ENCODE peak calls at places on chromosomes 2 and 18, in five cellular contexts. One of them, this sample, is unnamed.

GRCh38 chr2:11407413-11407812 is 58.5 kb downstream of the E2F6 start:
- DNase-seq in GM12878: no peak
- DNase-seq in NT2/D1: no peak
- DNase-seq in HepG2: no peak
- DNase-seq in H1: no peak
- DNase-seq in this sample: no peak

GRCh38 chr2:218873359-218874194 is 7.1 kb upstream of the WNT10A start:
- DNase-seq in GM12878: no peak
- DNase-seq in NT2/D1: no peak
- DNase-seq in HepG2: no peak
- DNase-seq in H1: no peak
- DNase-seq in this sample: no peak

GRCh38 chr18:62897153-62897552 is 181.8 kb downstream of the PHLPP1 start:
- DNase-seq in GM12878: no peak
- DNase-seq in NT2/D1: no peak
- DNase-seq in HepG2: no peak
- DNase-seq in H1: no peak
- DNase-seq in this sample: no peak

GRCh38 chr2:400988-401679 is 113.2 kb upstream of the ALKAL2 start:
- DNase-seq in GM12878: no peak
- DNase-seq in NT2/D1: no peak
- DNase-seq in HepG2: no peak
- DNase-seq in H1: no peak
- DNase-seq in this sample: no peak

GRCh38 chr2:55452879-55453278 is 33.2 kb upstream of the CCDC88A start:
- DNase-seq in GM12878: no peak
- DNase-seq in NT2/D1: no peak
- DNase-seq in HepG2: no peak
- DNase-seq in H1: no peak
- DNase-seq in this sample: no peak

GRCh38 chr2:228675042-228675441 is 493.6 kb upstream of the SPHKAP start:
- DNase-seq in GM12878: no peak
- DNase-seq in NT2/D1: no peak
- DNase-seq in HepG2: no peak
- DNase-seq in H1: no peak
- DNase-seq in this sample: no peak

GRCh38 chr2:197571622-197572271 is 55.9 kb downstream of the MOB4 start:
- DNase-seq in GM12878: no peak
- DNase-seq in NT2/D1: no peak
- DNase-seq in HepG2: peak; percentile 37
- DNase-seq in H1: no peak
- DNase-seq in this sample: no peak

GRCh38 chr2:212811946-212812345 is 273.3 kb upstream of the ERBB4 start:
- DNase-seq in GM12878: no peak
- DNase-seq in NT2/D1: no peak
- DNase-seq in HepG2: no peak
- DNase-seq in H1: no peak
- DNase-seq in this sample: no peak

GRCh38 chr2:46151582-46151981 is 145.6 kb upstream of the EPAS1 start:
- DNase-seq in GM12878: no peak
- DNase-seq in NT2/D1: no peak
- DNase-seq in HepG2: no peak
- DNase-seq in H1: no peak
- DNase-seq in this sample: no peak

GRCh38 chr2:241344925-241345651 is 11.0 kb upstream of the FARP2 start:
- DNase-seq in GM12878: no peak
- DNase-seq in NT2/D1: no peak
- DNase-seq in HepG2: no peak
- DNase-seq in H1: no peak
- DNase-seq in this sample: no peak

GRCh38 chr2:224395646-224396390 is 6.1 kb downstream of the FAM124B start:
- DNase-seq in GM12878: no peak
- DNase-seq in NT2/D1: no peak
- DNase-seq in HepG2: no peak
- DNase-seq in H1: no peak
- DNase-seq in this sample: no peak

GRCh38 chr2:119521437-119521825 is 2.9 kb downstream of the SCTR start:
- DNase-seq in GM12878: no peak
- DNase-seq in NT2/D1: no peak
- DNase-seq in HepG2: no peak
- DNase-seq in H1: no peak
- DNase-seq in this sample: no peak

GRCh38 chr2:73830871-73831401 is 2.2 kb downstream of the STAMBP start:
- DNase-seq in GM12878: no peak
- DNase-seq in NT2/D1: no peak
- DNase-seq in HepG2: no peak
- DNase-seq in H1: no peak
- DNase-seq in this sample: no peak

DNA sequence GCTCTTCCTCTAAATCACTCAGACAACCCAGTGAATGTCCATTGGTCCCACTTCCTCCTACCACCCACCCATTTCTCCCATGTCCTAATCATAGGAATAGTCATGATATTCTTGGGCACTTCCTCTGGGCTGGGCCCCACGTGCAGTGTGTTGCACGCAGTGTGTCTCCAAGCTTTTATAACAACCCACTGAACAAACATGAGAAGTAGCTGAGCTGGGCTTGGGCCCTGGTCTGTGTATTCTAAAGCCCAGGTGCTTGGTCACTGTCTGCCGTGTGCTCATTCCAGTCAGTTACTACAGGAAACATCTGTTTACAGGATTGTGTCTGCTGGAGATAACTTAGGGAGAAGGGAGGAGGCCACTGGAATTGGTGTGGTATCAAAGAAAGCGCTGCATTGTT is 64.2 kb upstream of the THOC1 start:
- DNase-seq in GM12878: no peak
- DNase-seq in NT2/D1: no peak
- DNase-seq in HepG2: no peak
- DNase-seq in H1: no peak
- DNase-seq in this sample: no peak
- TF ChIP-seq SUZ12 in GM12878: no peak
- TF ChIP-seq SUZ12 in NT2/D1: no peak
- TF ChIP-seq SUZ12 in HepG2: no peak
- TF ChIP-seq SUZ12 in H1: no peak
- TF ChIP-seq SUZ12 in this sample: no peak

GRCh38 chr2:235546151-235546435 is 52.2 kb downstream of the AGAP1 start:
- DNase-seq in GM12878: no peak
- DNase-seq in NT2/D1: no peak
- DNase-seq in HepG2: no peak
- DNase-seq in H1: no peak
- DNase-seq in this sample: no peak

GRCh38 chr2:235546436-235546835 is 52.6 kb downstream of the AGAP1 start:
- DNase-seq in GM12878: no peak
- DNase-seq in NT2/D1: no peak
- DNase-seq in HepG2: no peak
- DNase-seq in H1: no peak
- DNase-seq in this sample: no peak

GRCh38 chr2:235544687-235544965 is 50.8 kb downstream of the AGAP1 start:
- DNase-seq in GM12878: no peak
- DNase-seq in NT2/D1: no peak
- DNase-seq in HepG2: no peak
- DNase-seq in H1: no peak
- DNase-seq in this sample: no peak

GRCh38 chr2:235543851-235544686 is 50.2 kb downstream of the AGAP1 start:
- DNase-seq in GM12878: no peak
- DNase-seq in NT2/D1: no peak
- DNase-seq in HepG2: no peak
- DNase-seq in H1: no peak
- DNase-seq in this sample: no peak

GRCh38 chr2:235545369-235546150 is 51.7 kb downstream of the AGAP1 start:
- DNase-seq in GM12878: no peak
- DNase-seq in NT2/D1: no peak
- DNase-seq in HepG2: no peak
- DNase-seq in H1: no peak
- DNase-seq in this sample: no peak
- TF ChIP-seq SUZ12 in GM12878: no peak
- TF ChIP-seq SUZ12 in NT2/D1: no peak
- TF ChIP-seq SUZ12 in HepG2: no peak
- TF ChIP-seq SUZ12 in H1: no peak
- TF ChIP-seq SUZ12 in this sample: no peak

GRCh38 chr2:71240794-71241193 is 13.9 kb upstream of the PAIP2B start:
- DNase-seq in GM12878: no peak
- DNase-seq in NT2/D1: no peak
- DNase-seq in HepG2: no peak
- DNase-seq in H1: no peak
- DNase-seq in this sample: no peak

GRCh38 chr2:71238089-71238488 is 11.2 kb upstream of the PAIP2B start:
- DNase-seq in GM12878: no peak
- DNase-seq in NT2/D1: no peak
- DNase-seq in HepG2: no peak
- DNase-seq in H1: no peak
- DNase-seq in this sample: no peak

DNA sequence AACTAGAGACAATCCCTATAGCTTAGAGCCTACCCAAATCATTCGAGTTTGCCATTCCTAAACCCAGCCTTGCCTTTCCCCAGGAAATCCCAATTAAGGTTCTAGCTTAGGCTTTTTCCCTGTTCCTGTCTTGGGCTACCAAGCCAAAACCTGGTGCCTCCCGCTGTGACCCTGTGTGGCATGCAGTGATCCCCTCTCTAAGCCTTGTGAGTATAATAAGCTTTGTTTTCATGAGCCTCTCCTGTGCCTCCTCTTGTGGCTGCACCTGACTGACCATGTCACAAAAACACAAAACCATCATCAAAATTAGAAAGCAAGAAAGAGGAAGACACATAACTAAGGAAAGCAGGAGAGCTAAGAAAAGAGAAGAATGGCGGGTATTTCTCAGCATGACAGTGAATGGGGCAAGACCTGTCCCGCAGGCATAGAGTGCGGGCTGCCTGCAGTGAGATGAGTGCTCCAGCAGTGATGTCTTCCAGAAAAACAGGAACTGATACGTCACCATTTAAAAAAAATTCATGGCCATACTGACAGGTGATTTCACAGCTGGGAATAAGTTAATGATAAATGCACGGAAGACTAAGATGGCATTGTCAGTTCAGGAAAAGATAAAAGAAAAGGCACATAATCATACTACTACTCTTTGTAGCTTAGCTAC is 9.2 kb upstream of the PAIP2B start:
- DNase-seq in GM12878: no peak
- DNase-seq in NT2/D1: no peak
- DNase-seq in HepG2: no peak
- DNase-seq in H1: no peak
- DNase-seq in this sample: no peak
- TF ChIP-seq SUZ12 in GM12878: no peak
- TF ChIP-seq SUZ12 in NT2/D1: no peak
- TF ChIP-seq SUZ12 in HepG2: no peak
- TF ChIP-seq SUZ12 in H1: no peak
- TF ChIP-seq SUZ12 in this sample: no peak

DNA sequence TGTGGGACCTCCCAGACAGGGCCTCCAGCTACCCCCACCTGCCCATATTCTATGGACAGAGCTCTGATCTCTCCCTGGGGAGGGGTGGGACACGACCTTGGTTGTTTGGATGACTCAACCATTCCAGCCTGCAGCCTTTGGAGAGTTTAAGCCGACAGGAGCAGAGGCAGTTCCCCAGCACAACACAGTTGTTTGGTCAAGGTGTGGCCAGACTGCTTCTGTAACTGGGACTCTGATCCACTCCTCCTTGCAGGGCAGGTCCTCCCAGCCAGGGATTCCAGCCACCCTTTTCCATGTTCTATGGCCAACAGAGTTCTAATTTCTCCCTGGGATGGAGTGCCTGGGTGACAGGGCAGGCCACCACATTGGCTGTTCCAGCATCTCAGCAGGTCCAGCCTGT is 177.8 kb downstream of the RND3 start:
- DNase-seq in GM12878: no peak
- DNase-seq in NT2/D1: no peak
- DNase-seq in HepG2: no peak
- DNase-seq in H1: no peak
- DNase-seq in this sample: no peak
- TF ChIP-seq SUZ12 in GM12878: no peak
- TF ChIP-seq SUZ12 in NT2/D1: no peak
- TF ChIP-seq SUZ12 in HepG2: no peak
- TF ChIP-seq SUZ12 in H1: no peak
- TF ChIP-seq SUZ12 in this sample: no peak

GRCh38 chr18:47323158-47323557 is 71.7 kb upstream of the SKOR2 start:
- DNase-seq in GM12878: no peak
- DNase-seq in NT2/D1: no peak
- DNase-seq in HepG2: no peak
- DNase-seq in H1: no peak
- DNase-seq in this sample: no peak
- TF ChIP-seq SUZ12 in GM12878: no peak
- TF ChIP-seq SUZ12 in NT2/D1: no peak
- TF ChIP-seq SUZ12 in HepG2: no peak
- TF ChIP-seq SUZ12 in H1: no peak
- TF ChIP-seq SUZ12 in this sample: no peak

GRCh38 chr2:158024288-158024898 is 77.3 kb upstream of the UPP2 start:
- DNase-seq in GM12878: no peak
- DNase-seq in NT2/D1: peak; percentile 38
- DNase-seq in HepG2: peak; percentile 29
- DNase-seq in H1: no peak
- DNase-seq in this sample: peak; percentile 46
- TF ChIP-seq SUZ12 in GM12878: no peak
- TF ChIP-seq SUZ12 in NT2/D1: no peak
- TF ChIP-seq SUZ12 in HepG2: no peak
- TF ChIP-seq SUZ12 in H1: no peak
- TF ChIP-seq SUZ12 in this sample: no peak

GRCh38 chr2:204715332-204715731 is 170.1 kb downstream of the PARD3B start:
- DNase-seq in GM12878: no peak
- DNase-seq in NT2/D1: no peak
- DNase-seq in HepG2: no peak
- DNase-seq in H1: no peak
- DNase-seq in this sample: no peak
- TF ChIP-seq SUZ12 in GM12878: no peak
- TF ChIP-seq SUZ12 in NT2/D1: no peak
- TF ChIP-seq SUZ12 in HepG2: no peak
- TF ChIP-seq SUZ12 in H1: no peak
- TF ChIP-seq SUZ12 in this sample: no peak

GRCh38 chr18:37402735-37403099 is 162.9 kb downstream of the CELF4 start:
- DNase-seq in GM12878: no peak
- DNase-seq in NT2/D1: no peak
- DNase-seq in HepG2: no peak
- DNase-seq in H1: no peak
- DNase-seq in this sample: no peak

GRCh38 chr18:37400832-37401231 is 164.8 kb downstream of the CELF4 start:
- DNase-seq in GM12878: no peak
- DNase-seq in NT2/D1: no peak
- DNase-seq in HepG2: no peak
- DNase-seq in H1: no peak
- DNase-seq in this sample: no peak

GRCh38 chr18:37405229-37405628 is 160.4 kb downstream of the CELF4 start:
- DNase-seq in GM12878: no peak
- DNase-seq in NT2/D1: no peak
- DNase-seq in HepG2: no peak
- DNase-seq in H1: no peak
- DNase-seq in this sample: no peak

GRCh38 chr18:37403788-37404187 is 161.8 kb downstream of the CELF4 start:
- DNase-seq in GM12878: no peak
- DNase-seq in NT2/D1: no peak
- DNase-seq in HepG2: no peak
- DNase-seq in H1: no peak
- DNase-seq in this sample: no peak

GRCh38 chr18:37403100-37403781 is 162.4 kb downstream of the CELF4 start:
- DNase-seq in GM12878: no peak
- DNase-seq in NT2/D1: peak; percentile 23
- DNase-seq in HepG2: no peak
- DNase-seq in H1: no peak
- DNase-seq in this sample: no peak
- TF ChIP-seq SUZ12 in GM12878: no peak
- TF ChIP-seq SUZ12 in NT2/D1: no peak
- TF ChIP-seq SUZ12 in HepG2: no peak
- TF ChIP-seq SUZ12 in H1: no peak
- TF ChIP-seq SUZ12 in this sample: no peak

This sample was measured in HEK293T.